ENCODE peak calls at places on chromosome 15, in five cellular contexts. One of them, this sample, is unnamed.
A peak's percentile ranks its signal among the peaks of the same experiment; 100 is the strongest.

GRCh38 chr15:91603681-91604080 is 249.8 kb upstream of the SLCO3A1 start:
- DNase-seq in IMR-90: no peak
- DNase-seq in mesenchymal stem cell: no peak
- DNase-seq in H1: no peak
- DNase-seq in H9: no peak
- DNase-seq in this sample: no peak

GRCh38 chr15:101050647-101051290 is 131.6 kb downstream of the LRRK1 start:
- DNase-seq in IMR-90: no peak
- DNase-seq in mesenchymal stem cell: no peak
- DNase-seq in H1: no peak
- DNase-seq in H9: peak; percentile 26
- DNase-seq in this sample: no peak

GRCh38 chr15:58870451-58870850 is 63.0 kb downstream of the SLTM start:
- DNase-seq in IMR-90: peak; percentile 60
- DNase-seq in mesenchymal stem cell: no peak
- DNase-seq in H1: no peak
- DNase-seq in H9: no peak
- DNase-seq in this sample: no peak

GRCh38 chr15:62976301-62976842 is 66.2 kb upstream of the TPM1 start:
- DNase-seq in IMR-90: peak; percentile 64
- DNase-seq in mesenchymal stem cell: peak; percentile 53
- DNase-seq in H1: no peak
- DNase-seq in H9: no peak
- DNase-seq in this sample: no peak

GRCh38 chr15:60370804-60371700 is 26.7 kb downstream of the ANXA2 start:
- DNase-seq in IMR-90: peak; percentile 99
- DNase-seq in mesenchymal stem cell: peak; percentile 99
- DNase-seq in H1: no peak
- DNase-seq in H9: no peak
- DNase-seq in this sample: no peak

GRCh38 chr15:101710806-101711205 is 13.5 kb downstream of the TARS3 start:
- DNase-seq in IMR-90: peak; percentile 52
- DNase-seq in mesenchymal stem cell: peak; percentile 43
- DNase-seq in H1: no peak
- DNase-seq in H9: no peak
- DNase-seq in this sample: no peak

GRCh38 chr15:66850078-66850991 is 148.3 kb downstream of the SMAD6 start:
- DNase-seq in IMR-90: no peak
- DNase-seq in mesenchymal stem cell: peak; percentile 71
- DNase-seq in H1: no peak
- DNase-seq in H9: peak; percentile 28
- DNase-seq in this sample: no peak

GRCh38 chr15:99719096-99719541 is 14.1 kb downstream of the LYSMD4 start:
- DNase-seq in IMR-90: peak; percentile 87
- DNase-seq in mesenchymal stem cell: peak; percentile 84
- DNase-seq in H1: no peak
- DNase-seq in H9: no peak
- DNase-seq in this sample: no peak

GRCh38 chr15:25407950-25408349 is 30.9 kb downstream of the UBE3A start:
- DNase-seq in IMR-90: no peak
- DNase-seq in mesenchymal stem cell: no peak
- DNase-seq in H1: no peak
- DNase-seq in H9: no peak
- DNase-seq in this sample: no peak

GRCh38 chr15:93028632-93029612 is 60.1 kb downstream of the RGMA start:
- DNase-seq in IMR-90: peak; percentile 91
- DNase-seq in mesenchymal stem cell: peak; percentile 75
- DNase-seq in H1: no peak
- DNase-seq in H9: no peak
- DNase-seq in this sample: no peak

GRCh38 chr15:25248583-25249235 is 190.1 kb downstream of the UBE3A start:
- DNase-seq in IMR-90: no peak
- DNase-seq in mesenchymal stem cell: no peak
- DNase-seq in H1: no peak
- DNase-seq in H9: peak; percentile 8
- DNase-seq in this sample: no peak

GRCh38 chr15:68431792-68432401 is at the start of gene ITGA11:
- DNase-seq in IMR-90: peak; percentile 34
- DNase-seq in mesenchymal stem cell: peak; percentile 78
- DNase-seq in H1: no peak
- DNase-seq in H9: peak; percentile 83
- DNase-seq in this sample: peak; percentile 52

GRCh38 chr15:71677352-71677751 is 133.0 kb upstream of the NR2E3 start:
- DNase-seq in IMR-90: no peak
- DNase-seq in mesenchymal stem cell: no peak
- DNase-seq in H1: no peak
- DNase-seq in H9: no peak
- DNase-seq in this sample: no peak

GRCh38 chr15:66841953-66842681 is 140.1 kb downstream of the SMAD6 start:
- DNase-seq in IMR-90: peak; percentile 89
- DNase-seq in mesenchymal stem cell: peak; percentile 96
- DNase-seq in H1: no peak
- DNase-seq in H9: no peak
- DNase-seq in this sample: peak; percentile 46

GRCh38 chr15:74808073-74808839 is 4.4 kb upstream of the LMAN1L start:
- DNase-seq in IMR-90: peak; percentile 15
- DNase-seq in mesenchymal stem cell: no peak
- DNase-seq in H1: no peak
- DNase-seq in H9: no peak
- DNase-seq in this sample: no peak

GRCh38 chr15:44792715-44793114 is 56.4 kb downstream of the TRIM69 start:
- DNase-seq in IMR-90: no peak
- DNase-seq in mesenchymal stem cell: no peak
- DNase-seq in H1: no peak
- DNase-seq in H9: no peak
- DNase-seq in this sample: no peak

GRCh38 chr15:100986158-100986896 is 67.2 kb downstream of the LRRK1 start:
- DNase-seq in IMR-90: no peak
- DNase-seq in mesenchymal stem cell: no peak
- DNase-seq in H1: no peak
- DNase-seq in H9: no peak
- DNase-seq in this sample: no peak

GRCh38 chr15:91963051-91963450 is 109.5 kb downstream of the SLCO3A1 start:
- DNase-seq in IMR-90: no peak
- DNase-seq in mesenchymal stem cell: no peak
- DNase-seq in H1: no peak
- DNase-seq in H9: no peak
- DNase-seq in this sample: no peak

GRCh38 chr15:49308686-49309085 is 114.4 kb upstream of the FGF7 start:
- DNase-seq in IMR-90: no peak
- DNase-seq in mesenchymal stem cell: no peak
- DNase-seq in H1: no peak
- DNase-seq in H9: no peak
- DNase-seq in this sample: no peak

GRCh38 chr15:92082217-92082843 is 228.8 kb downstream of the SLCO3A1 start:
- DNase-seq in IMR-90: peak; percentile 73
- DNase-seq in mesenchymal stem cell: peak; percentile 46
- DNase-seq in H1: peak; percentile 62
- DNase-seq in H9: peak; percentile 74
- DNase-seq in this sample: peak; percentile 69

GRCh38 chr15:50247819-50248650 is 17.5 kb downstream of the HDC start:
- DNase-seq in IMR-90: no peak
- DNase-seq in mesenchymal stem cell: peak; percentile 57
- DNase-seq in H1: no peak
- DNase-seq in H9: no peak
- DNase-seq in this sample: no peak

GRCh38 chr15:78064544-78064943 is 13.0 kb downstream of the TBC1D2B start:
- DNase-seq in IMR-90: peak; percentile 51
- DNase-seq in mesenchymal stem cell: peak; percentile 54
- DNase-seq in H1: no peak
- DNase-seq in H9: no peak
- DNase-seq in this sample: no peak

GRCh38 chr15:60656491-60657284 is 177.7 kb upstream of the ICE2 start:
- DNase-seq in IMR-90: no peak
- DNase-seq in mesenchymal stem cell: peak; percentile 16
- DNase-seq in H1: no peak
- DNase-seq in H9: no peak
- DNase-seq in this sample: no peak

GRCh38 chr15:68921926-68922325 is 8.4 kb upstream of the SPESP1 start:
- DNase-seq in IMR-90: no peak
- DNase-seq in mesenchymal stem cell: no peak
- DNase-seq in H1: no peak
- DNase-seq in H9: no peak
- DNase-seq in this sample: no peak

GRCh38 chr15:68428431-68428940 is 3.5 kb downstream of the ITGA11 start:
- DNase-seq in IMR-90: no peak
- DNase-seq in mesenchymal stem cell: no peak
- DNase-seq in H1: no peak
- DNase-seq in H9: no peak
- DNase-seq in this sample: no peak

GRCh38 chr15:68199340-68199739 is 5.8 kb downstream of the CALML4 start:
- DNase-seq in IMR-90: no peak
- DNase-seq in mesenchymal stem cell: no peak
- DNase-seq in H1: no peak
- DNase-seq in H9: no peak
- DNase-seq in this sample: no peak

GRCh38 chr15:67085818-67086649 is 20.6 kb downstream of the SMAD3 start:
- DNase-seq in IMR-90: peak; percentile 88
- DNase-seq in mesenchymal stem cell: peak; percentile 93
- DNase-seq in H1: no peak
- DNase-seq in H9: no peak
- DNase-seq in this sample: no peak

GRCh38 chr15:61764981-61765380 is 295.3 kb downstream of the VPS13C start:
- DNase-seq in IMR-90: no peak
- DNase-seq in mesenchymal stem cell: no peak
- DNase-seq in H1: no peak
- DNase-seq in H9: no peak
- DNase-seq in this sample: no peak

GRCh38 chr15:31304074-31304648 is 22.5 kb upstream of the KLF13 start:
- DNase-seq in IMR-90: no peak
- DNase-seq in mesenchymal stem cell: no peak
- DNase-seq in H1: no peak
- DNase-seq in H9: no peak
- DNase-seq in this sample: no peak

GRCh38 chr15:48928877-48929538 is 34.7 kb downstream of the SHC4 start:
- DNase-seq in IMR-90: peak; percentile 33
- DNase-seq in mesenchymal stem cell: no peak
- DNase-seq in H1: no peak
- DNase-seq in H9: no peak
- DNase-seq in this sample: no peak

GRCh38 chr15:71106802-71107500 is 8.3 kb upstream of the THSD4 start:
- DNase-seq in IMR-90: no peak
- DNase-seq in mesenchymal stem cell: no peak
- DNase-seq in H1: no peak
- DNase-seq in H9: no peak
- DNase-seq in this sample: no peak

GRCh38 chr15:38696120-38696727 is 131.6 kb upstream of the RASGRP1 start:
- DNase-seq in IMR-90: peak; percentile 63
- DNase-seq in mesenchymal stem cell: peak; percentile 49
- DNase-seq in H1: no peak
- DNase-seq in H9: no peak
- DNase-seq in this sample: no peak

GRCh38 chr15:94231728-94232086 is 346 bp downstream of the MCTP2 start:
- DNase-seq in IMR-90: no peak
- DNase-seq in mesenchymal stem cell: peak; percentile 70
- DNase-seq in H1: peak; percentile 31
- DNase-seq in H9: no peak
- DNase-seq in this sample: peak; percentile 5

GRCh38 chr15:77644543-77645247 is 12.0 kb upstream of the LINGO1 start:
- DNase-seq in IMR-90: no peak
- DNase-seq in mesenchymal stem cell: no peak
- DNase-seq in H1: no peak
- DNase-seq in H9: no peak
- DNase-seq in this sample: no peak

GRCh38 chr15:48565560-48566482 is 79.7 kb downstream of the FBN1 start:
- DNase-seq in IMR-90: peak; percentile 91
- DNase-seq in mesenchymal stem cell: peak; percentile 92
- DNase-seq in H1: no peak
- DNase-seq in H9: no peak
- DNase-seq in this sample: no peak

GRCh38 chr15:40183636-40184463 is 23.0 kb downstream of the BUB1B start:
- DNase-seq in IMR-90: no peak
- DNase-seq in mesenchymal stem cell: no peak
- DNase-seq in H1: no peak
- DNase-seq in H9: no peak
- DNase-seq in this sample: no peak
- H3K9ac ChIP-seq in IMR-90: no peak overlapping the region
- H3K9ac ChIP-seq in mesenchymal stem cell: no peak overlapping the region
- H3K9ac ChIP-seq in H1: no peak overlapping the region
- H3K9ac ChIP-seq in H9: no peak overlapping the region
- H3K9ac ChIP-seq in this sample: no peak overlapping the region

GRCh38 chr15:90400005-90400758 is 12.1 kb downstream of the IQGAP1 start:
- DNase-seq in IMR-90: no peak
- DNase-seq in mesenchymal stem cell: peak; percentile 77
- DNase-seq in H1: no peak
- DNase-seq in H9: no peak
- DNase-seq in this sample: no peak

GRCh38 chr15:90400759-90401314 is 12.8 kb downstream of the IQGAP1 start:
- DNase-seq in IMR-90: peak; percentile 96
- DNase-seq in mesenchymal stem cell: peak; percentile 99
- DNase-seq in H1: no peak
- DNase-seq in H9: peak; percentile 79
- DNase-seq in this sample: peak; percentile 26

GRCh38 chr15:90402806-90403205 is 14.8 kb downstream of the IQGAP1 start:
- DNase-seq in IMR-90: no peak
- DNase-seq in mesenchymal stem cell: no peak
- DNase-seq in H1: no peak
- DNase-seq in H9: no peak
- DNase-seq in this sample: no peak

GRCh38 chr15:90401499-90401898 is 13.5 kb downstream of the IQGAP1 start:
- DNase-seq in IMR-90: no peak
- DNase-seq in mesenchymal stem cell: peak; percentile 31
- DNase-seq in H1: no peak
- DNase-seq in H9: no peak
- DNase-seq in this sample: no peak

DNA sequence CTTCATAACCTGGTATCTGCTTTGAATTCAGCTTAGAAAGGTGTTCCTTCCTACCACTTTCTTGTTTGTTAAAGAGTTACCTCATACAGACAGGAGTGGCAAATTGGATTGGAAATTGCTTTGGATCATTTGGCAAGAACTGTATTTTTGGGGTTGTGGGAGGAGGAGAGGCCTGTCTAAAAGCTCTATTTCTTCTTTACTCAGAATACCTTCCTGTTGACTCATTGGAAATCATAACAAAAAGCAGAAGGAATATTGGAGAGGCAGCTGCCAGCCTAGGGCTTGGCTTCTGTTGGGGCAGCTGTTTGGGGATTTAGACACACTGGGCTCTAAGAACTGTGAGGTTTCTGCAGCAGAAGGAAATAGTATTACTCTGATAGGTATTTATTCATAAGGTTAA is 14.2 kb downstream of the IQGAP1 start:
- DNase-seq in IMR-90: peak; percentile 85
- DNase-seq in mesenchymal stem cell: peak; percentile 85
- DNase-seq in H1: no peak
- DNase-seq in H9: no peak
- DNase-seq in this sample: no peak
- H2BK120ac ChIP-seq in IMR-90: peak overlapping the region; percentile 67
- H2BK120ac ChIP-seq in mesenchymal stem cell: no peak overlapping the region
- H2BK120ac ChIP-seq in H1: no peak overlapping the region
- H2BK120ac ChIP-seq in H9: no peak overlapping the region
- H2BK120ac ChIP-seq in this sample: no peak overlapping the region

GRCh38 chr15:41331833-41332787 is at the start of gene OIP5:
- DNase-seq in IMR-90: peak; percentile 100
- DNase-seq in mesenchymal stem cell: peak; percentile 100
- DNase-seq in H1: peak; percentile 98
- DNase-seq in H9: peak; percentile 99
- DNase-seq in this sample: peak; percentile 99
- H3K23ac ChIP-seq in IMR-90: peak within 1 kb of the TSS; percentile 77
- H3K23ac ChIP-seq in mesenchymal stem cell: no peak within 1 kb of the TSS
- H3K23ac ChIP-seq in H1: no peak within 1 kb of the TSS
- H3K23ac ChIP-seq in H9: no peak within 1 kb of the TSS
- H3K23ac ChIP-seq in this sample: peak within 1 kb of the TSS; percentile 35

GRCh38 chr15:33154366-33155166 is 39.9 kb downstream of the FMN1 start:
- DNase-seq in IMR-90: peak; percentile 55
- DNase-seq in mesenchymal stem cell: peak; percentile 80
- DNase-seq in H1: no peak
- DNase-seq in H9: no peak
- DNase-seq in this sample: no peak
- H3K9ac ChIP-seq in IMR-90: no peak overlapping the region
- H3K9ac ChIP-seq in mesenchymal stem cell: no peak overlapping the region
- H3K9ac ChIP-seq in H1: no peak overlapping the region
- H3K9ac ChIP-seq in H9: no peak overlapping the region
- H3K9ac ChIP-seq in this sample: no peak overlapping the region

This sample was measured in neuronal stem cell.